ENCODE peak calls at places on chromosomes 2 and 18, in four cellular contexts. Y, N, D and Z are unnamed samples.

GRCh38 chr2:195304310-195304709 is 352.7 kb upstream of the SLC39A10 start:
- DNase-seq in D (no peak), N (no peak), Y (peak; percentile 48), Z (no peak)

GRCh38 chr2:236341066-236341465 is 76.9 kb upstream of the ASB18 start:
- DNase-seq in Y (no peak), D (no peak), N (no peak), Z (no peak)

GRCh38 chr18:79947054-79947755 is 4.2 kb downstream of the SLC66A2 start:
- DNase-seq in D (no peak), N (no peak), Y (no peak), Z (no peak)

GRCh38 chr2:65613968-65614555 is 181.7 kb upstream of the SPRED2 start:
- DNase-seq in Y (no peak), N (no peak), D (no peak), Z (no peak)

GRCh38 chr2:13858626-13859025 is 773.9 kb upstream of the LRATD1 start:
- DNase-seq in D (no peak), Y (no peak), N (no peak), Z (no peak)

GRCh38 chr2:55420244-55420713 is 623 bp upstream of the CCDC88A start:
- DNase-seq in N (no peak), Y (no peak), D (no peak), Z (no peak)

GRCh38 chr2:70777450-70777849 is 9.4 kb upstream of the ADD2 start:
- DNase-seq in Y (no peak), D (no peak), N (no peak), Z (no peak)

GRCh38 chr2:64482765-64483504 is 29.0 kb downstream of the LGALSL start:
- DNase-seq in D (no peak), N (no peak), Y (peak; percentile 36), Z (no peak)

GRCh38 chr18:38867680-38868079 is 1302.1 kb upstream of the CELF4 start:
- DNase-seq in D (no peak), N (no peak), Y (no peak), Z (no peak)

GRCh38 chr2:96374211-96374951 is 38.8 kb downstream of the NCAPH start:
- DNase-seq in N (no peak), D (peak; percentile 75), Y (no peak), Z (no peak)

GRCh38 chr2:234363011-234363487 is 133.8 kb downstream of the ARL4C start:
- DNase-seq in Y (peak; percentile 83), N (no peak), D (no peak), Z (no peak)

GRCh38 chr2:73651586-73652230 is 9.5 kb upstream of the NAT8 start:
- DNase-seq in N (no peak), D (no peak), Y (no peak), Z (no peak)

GRCh38 chr2:218962859-218963492 is 3.5 kb downstream of the CDK5R2 start:
- DNase-seq in Y (peak; percentile 98), D (peak; percentile 90), N (peak; percentile 48), Z (peak; percentile 35)

GRCh38 chr18:32530947-32531651 is 60.4 kb upstream of the GAREM1 start:
- DNase-seq in N (no peak), D (no peak), Y (no peak), Z (no peak)

GRCh38 chr2:19746611-19747309 is 155.0 kb downstream of the TTC32 start:
- DNase-seq in Y (peak; percentile 72), N (no peak), D (no peak), Z (no peak)

GRCh38 chr2:23621616-23622015 is 236.6 kb downstream of the KLHL29 start:
- DNase-seq in N (no peak), Y (no peak), D (peak; percentile 19), Z (no peak)

GRCh38 chr2:215536476-215536875 is 100.6 kb upstream of the FN1 start:
- DNase-seq in N (no peak), D (no peak), Y (no peak), Z (no peak)

GRCh38 chr2:74894261-74895030 is 60.5 kb downstream of the HK2 start:
- DNase-seq in Y (no peak), N (no peak), D (no peak), Z (no peak)

GRCh38 chr2:95043300-95043786 is 17.8 kb downstream of the MAL start:
- DNase-seq in D (peak; percentile 89), Y (no peak), N (no peak), Z (no peak)

GRCh38 chr2:20494246-20494645 is 47.4 kb downstream of the RHOB start:
- DNase-seq in N (no peak), Y (no peak), D (no peak), Z (no peak)

GRCh38 chr2:28522479-28522878 is 26.6 kb downstream of the PLB1 start:
- DNase-seq in Y (peak; percentile 66), N (no peak), D (no peak), Z (no peak)

GRCh38 chr2:55111230-55111569 is 60.9 kb upstream of the RTN4 start:
- DNase-seq in Y (no peak), D (no peak), N (no peak), Z (no peak)

GRCh38 chr2:85801871-85802270 is 48.1 kb downstream of the ATOH8 start:
- DNase-seq in Y (no peak), D (no peak), N (no peak), Z (no peak)

DNA sequence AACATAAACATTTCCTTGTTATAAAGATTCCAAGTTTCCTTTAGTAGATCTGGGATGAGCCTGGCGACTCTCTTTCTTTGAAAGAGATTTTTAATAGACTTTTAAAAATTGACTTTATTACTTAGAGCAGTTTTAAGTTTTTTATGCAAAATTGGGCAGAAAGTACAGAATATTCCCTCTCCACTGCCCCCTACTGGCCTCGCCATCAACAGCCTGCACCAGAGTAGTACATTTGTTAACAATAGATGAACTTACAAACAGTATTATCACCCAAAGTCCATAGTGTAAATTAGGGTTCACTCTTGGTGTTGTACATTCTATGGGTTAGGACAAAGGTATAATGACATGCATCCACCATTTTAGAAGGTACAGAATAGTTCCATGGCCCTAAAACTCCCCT is 3.9 kb downstream of the MAP3K19 start:
- DNase-seq in Y (no peak), N (no peak), D (no peak), Z (no peak)
- TF ChIP-seq CTCF in Y (peak; percentile 63), N (peak; percentile 39), D (no peak), Z (no peak)

GRCh38 chr18:49238433-49239042 is 221.9 kb downstream of the DYM start:
- DNase-seq in Y (peak; percentile 57), D (no peak), N (no peak), Z (no peak)
- TF ChIP-seq CTCF in Y (peak; percentile 79), D (no peak), N (peak; percentile 26), Z (no peak)

GRCh38 chr2:240780023-240780831 is 39.8 kb downstream of the KIF1A start:
- DNase-seq in Y (no peak), N (no peak), D (peak; percentile 53), Z (no peak)
- TF ChIP-seq CTCF in Y (no peak), N (no peak), D (no peak), Z (no peak)

GRCh38 chr2:166375736-166376487 is at the start of gene SCN9A:
- DNase-seq in D (peak; percentile 91), Y (peak; percentile 94), N (no peak), Z (no peak)
- TF ChIP-seq CTCF in D (no peak), Y (peak; percentile 15), N (no peak), Z (no peak)

DNA sequence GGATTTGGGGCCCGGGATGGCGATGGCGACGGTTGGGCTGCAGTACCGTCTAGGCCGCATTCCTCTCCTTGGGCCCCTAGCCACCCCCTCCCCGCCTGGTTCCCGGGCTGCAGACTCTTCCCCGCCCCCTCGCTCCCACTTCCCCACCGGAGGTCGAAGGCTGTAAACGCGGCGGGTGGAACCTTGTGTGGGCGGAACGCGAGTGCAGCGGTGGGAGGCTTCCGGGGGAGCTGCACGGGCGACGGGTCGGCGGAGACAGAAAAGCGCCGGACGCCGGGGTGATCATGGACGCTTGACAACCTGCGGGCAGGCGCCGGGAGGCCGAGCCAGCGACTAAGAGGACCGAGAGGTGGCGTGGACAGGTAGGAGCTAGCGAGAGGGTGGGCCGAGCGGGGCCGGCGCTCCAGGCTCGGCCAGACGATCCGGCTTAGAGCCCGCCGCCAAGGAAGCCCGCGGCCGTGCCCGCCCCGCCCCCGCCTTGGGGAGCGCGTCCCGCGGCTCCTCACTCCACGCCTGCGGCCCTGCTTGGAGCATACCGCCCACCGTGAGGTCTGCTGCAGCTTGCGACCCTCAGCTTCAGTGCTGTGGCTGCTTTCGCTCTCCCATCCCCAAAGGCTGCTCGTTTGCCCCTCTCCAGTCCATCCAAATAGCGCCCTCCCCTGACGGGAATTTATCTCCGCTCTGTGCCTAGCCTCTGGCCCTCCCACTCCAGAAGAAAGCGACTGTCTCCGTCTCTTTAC is at the start of gene COPS7B:
- DNase-seq in Y (peak; percentile 93), D (peak; percentile 94), N (peak; percentile 72), Z (peak; percentile 78)
- TF ChIP-seq CTCF in Y (peak; percentile 74), D (no peak), N (peak; percentile 38), Z (no peak)

DNA sequence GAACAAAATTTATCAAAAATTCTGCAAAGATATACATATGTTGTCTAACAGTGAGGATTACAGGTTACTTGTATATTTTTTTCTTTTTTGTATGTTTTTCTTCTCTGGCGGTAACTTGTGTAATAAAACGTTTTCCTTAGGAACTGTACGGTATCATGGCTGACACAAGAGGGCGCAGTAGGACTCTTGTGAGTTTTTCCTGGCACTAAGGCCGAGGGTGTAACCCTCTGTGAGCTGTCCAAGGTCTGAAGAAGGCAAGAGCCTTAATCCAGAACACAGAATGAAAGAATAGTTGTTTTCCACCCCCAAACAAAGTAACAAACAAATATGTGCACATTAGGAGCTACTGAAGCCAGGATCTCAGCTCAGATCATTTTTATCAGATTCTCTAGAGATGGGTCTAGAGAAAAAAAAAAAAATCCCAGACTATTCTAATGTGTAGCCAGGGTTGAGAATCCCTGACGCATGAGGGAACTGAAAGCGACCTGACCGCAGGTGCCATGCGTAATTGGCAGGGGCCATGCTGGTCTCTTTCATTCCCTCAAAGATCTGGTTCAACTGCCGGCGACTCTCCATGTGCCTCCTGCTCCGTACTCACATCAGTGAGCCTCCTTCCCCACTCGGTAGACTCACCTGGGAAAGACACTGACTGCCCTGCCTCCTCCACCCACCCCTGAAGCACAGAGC is 27.0 kb downstream of the TMEM200C start:
- DNase-seq in N (no peak), D (no peak), Y (peak; percentile 93), Z (no peak)
- TF ChIP-seq CTCF in N (no peak), D (peak; percentile 71), Y (peak; percentile 97), Z (no peak)